ENCODE peak calls at places on chromosomes 13 and 19, in four cellular contexts. One of them, this sample, is unnamed.

GRCh38 chr19:55660404-55660803 is 5.6 kb downstream of the U2AF2 start:
- DNase-seq in smooth muscle cell of the brain vasculature: no peak
- DNase-seq in iPS DF 6.9: no peak
- DNase-seq in stimulated activated CD4-positive, alpha-beta T cell treated with anti-CD3 and anti-CD28 coated beads, Interleukin-1b, Interleukin-23, amount 100 ng/mL, for 24 hours: no peak
- DNase-seq in this sample: no peak

GRCh38 chr13:39612023-39612637 is 9.1 kb upstream of the LHFPL6 start:
- DNase-seq in smooth muscle cell of the brain vasculature: peak; percentile 62
- DNase-seq in stimulated activated CD4-positive, alpha-beta T cell treated with anti-CD3 and anti-CD28 coated beads, Interleukin-1b, Interleukin-23, amount 100 ng/mL, for 24 hours: peak; percentile 44
- DNase-seq in iPS DF 6.9: no peak
- DNase-seq in this sample: peak; percentile 87

GRCh38 chr13:91813255-91813654 is 414.8 kb downstream of the GPC5 start:
- DNase-seq in smooth muscle cell of the brain vasculature: no peak
- DNase-seq in iPS DF 6.9: no peak
- DNase-seq in stimulated activated CD4-positive, alpha-beta T cell treated with anti-CD3 and anti-CD28 coated beads, Interleukin-1b, Interleukin-23, amount 100 ng/mL, for 24 hours: no peak
- DNase-seq in this sample: no peak

GRCh38 chr13:35732565-35732964 is 256.1 kb upstream of the MAB21L1 start:
- DNase-seq in stimulated activated CD4-positive, alpha-beta T cell treated with anti-CD3 and anti-CD28 coated beads, Interleukin-1b, Interleukin-23, amount 100 ng/mL, for 24 hours: no peak
- DNase-seq in smooth muscle cell of the brain vasculature: no peak
- DNase-seq in iPS DF 6.9: no peak
- DNase-seq in this sample: no peak

GRCh38 chr13:111598751-111599150 is 278.3 kb downstream of the TEX29 start:
- DNase-seq in stimulated activated CD4-positive, alpha-beta T cell treated with anti-CD3 and anti-CD28 coated beads, Interleukin-1b, Interleukin-23, amount 100 ng/mL, for 24 hours: no peak
- DNase-seq in iPS DF 6.9: no peak
- DNase-seq in smooth muscle cell of the brain vasculature: no peak
- DNase-seq in this sample: no peak

GRCh38 chr13:43472980-43473379 is 313.8 kb downstream of the ENOX1 start:
- DNase-seq in smooth muscle cell of the brain vasculature: no peak
- DNase-seq in stimulated activated CD4-positive, alpha-beta T cell treated with anti-CD3 and anti-CD28 coated beads, Interleukin-1b, Interleukin-23, amount 100 ng/mL, for 24 hours: no peak
- DNase-seq in iPS DF 6.9: no peak
- DNase-seq in this sample: no peak

GRCh38 chr19:10815969-10816635 is 19.9 kb downstream of the TMED1 start:
- DNase-seq in stimulated activated CD4-positive, alpha-beta T cell treated with anti-CD3 and anti-CD28 coated beads, Interleukin-1b, Interleukin-23, amount 100 ng/mL, for 24 hours: no peak
- DNase-seq in smooth muscle cell of the brain vasculature: peak; percentile 15
- DNase-seq in iPS DF 6.9: no peak
- DNase-seq in this sample: no peak

GRCh38 chr13:33509642-33510229 is 224.2 kb upstream of the STARD13 start:
- DNase-seq in stimulated activated CD4-positive, alpha-beta T cell treated with anti-CD3 and anti-CD28 coated beads, Interleukin-1b, Interleukin-23, amount 100 ng/mL, for 24 hours: no peak
- DNase-seq in smooth muscle cell of the brain vasculature: no peak
- DNase-seq in iPS DF 6.9: no peak
- DNase-seq in this sample: peak; percentile 76

GRCh38 chr19:57947088-57947418 is 453 bp downstream of the ZNF256 start:
- DNase-seq in iPS DF 6.9: no peak
- DNase-seq in stimulated activated CD4-positive, alpha-beta T cell treated with anti-CD3 and anti-CD28 coated beads, Interleukin-1b, Interleukin-23, amount 100 ng/mL, for 24 hours: no peak
- DNase-seq in smooth muscle cell of the brain vasculature: no peak
- DNase-seq in this sample: no peak

GRCh38 chr19:51339687-51340656 is 2.0 kb downstream of the VSIG10L start:
- DNase-seq in iPS DF 6.9: no peak
- DNase-seq in smooth muscle cell of the brain vasculature: peak; percentile 90
- DNase-seq in stimulated activated CD4-positive, alpha-beta T cell treated with anti-CD3 and anti-CD28 coated beads, Interleukin-1b, Interleukin-23, amount 100 ng/mL, for 24 hours: peak; percentile 97
- DNase-seq in this sample: peak; percentile 99